ENCODE peak calls at places on chromosomes 5 and 9, in five cellular contexts. Y is H7; O is AG04450; C is CD4-positive, CD25-positive, alpha-beta regulatory T cell; S is left ventricle myocardium inferior. D is an unnamed sample.

GRCh38 chr5:127854520-127854919 is 151.3 kb downstream of the CCDC192 start:
- DNase-seq in Y (no peak), C (no peak), O (no peak), S (no peak), D (no peak)

GRCh38 chr9:70165006-70165602 is 93.7 kb upstream of the SMC5 start:
- DNase-seq in C (no peak), S (no peak), Y (no peak), O (no peak), D (no peak)

GRCh38 chr9:88741335-88741734 is 206.4 kb downstream of the NXNL2 start:
- DNase-seq in Y (peak; percentile 60), O (no peak), C (peak; percentile 24), S (no peak), D (no peak)

GRCh38 chr5:132063090-132063911 is 2.8 kb downstream of the IL3 start:
- DNase-seq in S (peak; percentile 65), Y (peak; percentile 90), C (peak; percentile 72), O (peak; percentile 30), D (peak; percentile 57)

GRCh38 chr5:10678236-10678635 is 82.8 kb downstream of the DAP start:
- DNase-seq in Y (no peak), O (no peak), S (no peak), C (no peak), D (no peak)

GRCh38 chr5:167561796-167562195 is 729.6 kb upstream of the WWC1 start:
- DNase-seq in C (no peak), S (no peak), O (no peak), Y (peak; percentile 9), D (no peak)

GRCh38 chr5:82298668-82299067 is 20.5 kb upstream of the RPS23 start:
- DNase-seq in Y (no peak), S (no peak), C (no peak), O (no peak), D (no peak)

GRCh38 chr9:107749787-107750444 is 260.3 kb upstream of the KLF4 start:
- DNase-seq in Y (peak; percentile 34), O (peak; percentile 85), C (no peak), S (peak; percentile 89), D (peak; percentile 86)

GRCh38 chr5:112390327-112390726 is 28.8 kb downstream of the EPB41L4A start:
- DNase-seq in S (no peak), C (no peak), O (no peak), Y (no peak), D (peak; percentile 63)

GRCh38 chr9:33458444-33458843 is 11.1 kb upstream of the AQP3 start:
- DNase-seq in S (no peak), O (no peak), Y (no peak), C (peak; percentile 89), D (no peak)

GRCh38 chr9:81548911-81549310 is 140.4 kb downstream of the TLE1 start:
- DNase-seq in Y (no peak), C (no peak), O (no peak), S (no peak), D (no peak)

GRCh38 chr5:97078958-97079357 is 63.5 kb downstream of the LIX1 start:
- DNase-seq in C (no peak), S (no peak), Y (no peak), O (no peak), D (no peak)

GRCh38 chr9:134381671-134382505 is 55.6 kb downstream of the RXRA start:
- DNase-seq in S (peak; percentile 61), O (no peak), Y (peak; percentile 67), C (peak; percentile 54), D (no peak)

GRCh38 chr9:82423700-82424099 is 435.1 kb downstream of the SPATA31D1 start:
- DNase-seq in C (no peak), O (no peak), S (no peak), Y (no peak), D (no peak)

GRCh38 chr9:108580021-108580439 is 275.8 kb downstream of the ACTL7B start:
- DNase-seq in S (no peak), O (no peak), C (no peak), Y (no peak), D (no peak)

GRCh38 chr5:177605667-177606066 is 5.7 kb downstream of the B4GALT7 start:
- DNase-seq in C (no peak), Y (no peak), O (no peak), S (no peak), D (no peak)

GRCh38 chr5:57447656-57448055 is 35.0 kb downstream of the ACTBL2 start:
- DNase-seq in O (peak; percentile 55), Y (no peak), C (no peak), S (no peak), D (no peak)

GRCh38 chr5:61860978-61861377 is 445.0 kb upstream of the KIF2A start:
- DNase-seq in C (no peak), O (no peak), S (no peak), Y (no peak), D (no peak)

GRCh38 chr9:99176527-99177013 is 45.2 kb downstream of the ALG2 start:
- DNase-seq in O (no peak), Y (no peak), C (no peak), S (no peak), D (no peak)

GRCh38 chr9:95110956-95111525 is 206.5 kb downstream of the FANCC start:
- DNase-seq in O (no peak), Y (no peak), S (no peak), C (no peak), D (no peak)

GRCh38 chr9:99411479-99412100 is 189.5 kb downstream of the SEC61B start:
- DNase-seq in O (no peak), C (no peak), Y (no peak), S (no peak), D (no peak)

GRCh38 chr5:127871448-127872153 is 168.4 kb downstream of the CCDC192 start:
- DNase-seq in O (no peak), S (no peak), Y (no peak), C (no peak), D (no peak)

GRCh38 chr9:2215941-2216441 is 200.8 kb downstream of the SMARCA2 start:
- DNase-seq in O (no peak), C (no peak), Y (no peak), S (no peak), D (no peak)

GRCh38 chr9:73402081-73403028 is 250.7 kb downstream of the ANXA1 start:
- DNase-seq in S (no peak), O (no peak), C (no peak), Y (no peak), D (no peak)

GRCh38 chr9:100229561-100229960 is 123.2 kb downstream of the TEX10 start:
- DNase-seq in C (no peak), O (no peak), S (no peak), Y (no peak), D (no peak)

GRCh38 chr5:73893813-73894212 is 267.8 kb downstream of the ARHGEF28 start:
- DNase-seq in O (no peak), S (no peak), C (no peak), Y (no peak), D (no peak)

GRCh38 chr5:73890569-73890968 is 264.6 kb downstream of the ARHGEF28 start:
- DNase-seq in C (no peak), S (no peak), Y (no peak), O (no peak), D (no peak)

GRCh38 chr5:73894860-73895259 is 268.9 kb downstream of the ARHGEF28 start:
- DNase-seq in C (no peak), Y (no peak), O (no peak), S (no peak), D (no peak)

GRCh38 chr5:73892218-73892617 is 266.2 kb downstream of the ARHGEF28 start:
- DNase-seq in S (no peak), C (no peak), O (no peak), Y (no peak), D (no peak)

DNA sequence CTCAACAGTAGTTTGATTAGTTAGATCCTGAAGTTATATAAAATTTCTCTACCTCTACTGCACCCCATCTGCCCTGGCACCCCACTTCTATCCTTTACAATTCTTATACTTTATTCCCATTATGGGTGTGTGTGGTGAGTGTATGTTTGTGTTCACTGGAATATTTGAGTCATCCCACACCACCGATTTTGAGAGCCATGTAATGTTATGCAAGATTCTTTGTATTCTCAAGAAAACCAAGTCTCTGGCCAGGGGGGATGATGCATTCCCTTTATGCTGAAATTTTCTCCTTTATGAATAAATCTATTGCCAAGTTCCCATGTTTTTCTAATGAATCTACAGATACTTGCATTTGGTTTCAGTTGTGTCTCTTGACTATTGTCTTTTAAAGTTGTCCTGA is 266.8 kb downstream of the ARHGEF28 start:
- DNase-seq in Y (no peak), C (no peak), O (peak; percentile 76), S (no peak), D (no peak)
- H3K27me3 ChIP-seq in Y (no peaks in the 10 kb centered on the region), C (peaks cover 7% of the 10 kb centered on the region), O (no peaks in the 10 kb centered on the region), S (no peaks in the 10 kb centered on the region), D (no peaks in the 10 kb centered on the region)

DNA sequence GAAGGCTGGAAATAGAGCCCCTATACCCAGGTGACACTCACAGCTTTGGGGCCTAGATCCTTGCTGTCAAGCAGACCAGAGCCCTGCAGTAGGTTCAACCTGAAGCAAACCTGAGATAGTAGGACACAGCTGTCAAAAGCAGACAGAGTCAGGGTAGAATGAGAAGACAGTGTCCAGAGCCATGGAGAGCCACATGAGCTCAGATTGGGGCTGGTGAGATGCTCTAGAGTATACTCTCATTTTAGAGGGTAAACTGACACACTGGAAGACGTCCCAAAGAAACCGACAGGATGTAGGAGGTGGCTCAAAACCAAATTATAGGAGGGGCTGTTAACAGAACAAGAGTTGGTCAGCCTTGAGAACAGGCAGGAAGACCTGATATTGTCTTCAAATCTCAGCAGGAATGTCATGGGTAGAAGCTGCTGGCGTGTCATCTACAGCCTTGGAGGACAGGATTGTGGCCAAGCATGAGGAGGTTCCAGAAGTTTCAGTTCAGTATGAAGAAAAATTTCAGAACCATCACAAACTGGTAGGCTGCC is 11.5 kb downstream of the CCDC69 start:
- DNase-seq in Y (no peak), O (no peak), C (no peak), S (no peak), D (no peak)
- H3K4me3 ChIP-seq in Y (no peak overlapping the region), O (no peak overlapping the region), C (peak overlapping the region; percentile 83), S (no peak overlapping the region), D (no peak overlapping the region)

DNA sequence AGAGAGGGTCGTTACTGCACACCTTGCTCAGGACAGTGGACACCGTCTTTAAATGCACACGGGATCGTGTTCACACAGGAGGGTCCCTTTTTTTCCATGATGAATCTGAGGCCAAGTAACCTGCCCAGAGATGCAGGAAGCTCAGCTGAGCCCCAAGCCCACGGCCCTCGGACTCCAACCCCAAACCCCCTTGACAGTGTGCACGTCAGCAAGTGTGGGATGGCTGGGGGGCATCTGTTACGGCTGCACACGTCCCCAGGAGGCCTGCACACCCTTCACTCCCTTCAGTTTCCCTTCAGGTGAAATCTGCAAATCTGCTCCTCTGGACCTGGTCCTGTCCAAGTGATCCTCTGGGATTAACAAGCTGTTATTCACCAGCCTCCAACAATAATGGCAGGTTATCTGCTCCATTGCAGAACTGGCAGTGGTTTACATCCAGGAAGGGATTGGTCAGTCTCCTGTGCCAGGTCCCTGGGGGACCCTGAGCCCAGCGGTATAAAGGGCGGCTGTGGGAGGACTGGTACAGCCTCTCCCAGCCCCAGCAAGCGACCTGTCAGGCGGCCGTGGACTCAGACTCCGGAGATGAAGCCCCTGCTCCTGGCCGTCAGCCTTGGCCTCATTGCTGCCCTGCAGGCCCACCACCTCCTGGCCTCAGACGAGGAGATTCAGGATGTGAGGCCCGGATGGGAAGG is at the start of gene LCN1:
- DNase-seq in C (no peak), O (no peak), Y (no peak), S (no peak), D (no peak)
- H3K27me3 ChIP-seq in C (no peaks in the 10 kb centered on the region), O (peaks cover 6% of the 10 kb centered on the region), Y (no peaks in the 10 kb centered on the region), S (peaks cover 50% of the 10 kb centered on the region), D (peaks cover 59% of the 10 kb centered on the region)

DNA sequence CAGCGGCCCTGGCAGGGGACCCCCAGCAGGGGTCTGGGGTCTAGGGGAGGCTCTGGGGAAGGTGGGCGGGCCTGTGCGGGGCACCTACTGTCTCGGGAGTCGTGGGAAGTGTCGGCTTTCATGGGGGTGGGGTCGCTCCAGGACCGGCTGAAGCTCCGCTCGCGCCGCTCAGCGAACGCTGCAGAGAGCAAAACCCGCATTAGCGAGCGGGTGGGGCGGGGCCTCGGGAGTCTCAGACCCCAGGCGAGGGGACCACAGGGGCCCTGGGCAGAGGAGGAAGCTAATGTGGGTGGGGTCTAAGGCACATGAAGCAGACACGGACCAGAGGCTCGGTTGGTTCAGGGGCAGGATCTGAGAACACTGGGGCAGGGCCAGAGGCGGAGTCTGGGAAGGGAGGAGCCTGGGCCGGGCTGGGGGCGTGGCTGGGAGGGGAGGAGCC is 5.5 kb downstream of the NSMF start:
- DNase-seq in Y (peak; percentile 99), C (peak; percentile 75), O (peak; percentile 20), S (peak; percentile 75), D (peak; percentile 91)
- H3K4me3 ChIP-seq in Y (peak overlapping the region; percentile 42), C (no peak overlapping the region), O (peak overlapping the region; percentile 31), S (peak overlapping the region; percentile 57), D (peak overlapping the region; percentile 50)

D was measured in left lung.